ENCODE peak calls at places on chromosomes 16 and 17, in nine cellular contexts. C is neural crest cell, S is stomach, V is GOT3, U is fibroblast of the aortic adventitia, I is OCI-LY7, N is activated T-cell treated with anti-CD3 and anti-CD28 coated beads for 1 hour, Y is heart right ventricle, R is cardiac fibroblast. O is an unnamed sample.

GRCh38 chr17:7846063-7846735 is 8.7 kb upstream of the TMEM88 start:
- DNase-seq in N (no peak), C (no peak), I (no peak), S (no peak), R (no peak), V (no peak), Y (no peak), U (no peak), O (no peak)

GRCh38 chr17:50863221-50863843 is 2.8 kb downstream of the TOB1 start:
- DNase-seq in N (no peak), V (no peak), Y (no peak), I (peak), C (peak), U (peak), S (peak), R (peak), O (peak)

GRCh38 chr17:2837147-2837561 is 40.9 kb downstream of the RAP1GAP2 start:
- DNase-seq in Y (no peak), V (no peak), U (no peak), I (peak), R (no peak), N (no peak), S (no peak), C (no peak), O (no peak)

GRCh38 chr16:49516382-49517036 is 142.9 kb downstream of the C16orf78 start:
- DNase-seq in R (no peak), S (no peak), C (no peak), V (no peak), Y (no peak), N (no peak), I (no peak), U (no peak), O (no peak)

GRCh38 chr17:59469786-59470485 is 95.5 kb upstream of the DHX40 start:
- DNase-seq in C (no peak), V (no peak), U (no peak), N (no peak), Y (no peak), I (no peak), S (no peak), R (no peak), O (no peak)

GRCh38 chr16:49594706-49595534 is 221.3 kb downstream of the C16orf78 start:
- DNase-seq in R (no peak), I (no peak), C (no peak), V (no peak), Y (no peak), U (no peak), N (no peak), S (peak), O (no peak)

GRCh38 chr17:40121191-40121885 is 433 bp upstream of the MSL1 start:
- DNase-seq in I (peak), V (no peak), R (peak), S (no peak), Y (peak), N (no peak), U (peak), C (peak), O (no peak)

GRCh38 chr17:18229771-18230170 is 4.3 kb downstream of the LLGL1 start:
- DNase-seq in Y (no peak), S (no peak), N (no peak), V (no peak), I (no peak), C (no peak), R (no peak), U (no peak), O (no peak)

GRCh38 chr16:1466968-1467521 is 7.8 kb downstream of the CLCN7 start:
- DNase-seq in I (no peak), Y (no peak), S (no peak), R (no peak), V (no peak), C (no peak), U (no peak), N (no peak), O (no peak)

GRCh38 chr17:39672522-39673334 is 4.5 kb downstream of the PNMT start:
- DNase-seq in I (no peak), R (no peak), U (no peak), Y (no peak), V (no peak), C (no peak), S (no peak), N (no peak), O (no peak)

GRCh38 chr16:11742041-11742535 is 569 bp downstream of the TXNDC11 start:
- DNase-seq in C (peak), N (peak), S (peak), V (no peak), R (no peak), Y (peak), I (peak), U (no peak), O (peak)

GRCh38 chr17:82334622-82335394 is 1.2 kb upstream of the SECTM1 start:
- DNase-seq in V (no peak), I (peak), N (no peak), Y (no peak), C (no peak), U (peak), R (peak), S (no peak), O (no peak)

GRCh38 chr17:69723741-69724140 is 309.2 kb downstream of the MAP2K6 start:
- DNase-seq in N (no peak), I (no peak), S (no peak), V (no peak), R (no peak), C (no peak), U (no peak), Y (no peak), O (no peak)

GRCh38 chr17:81420769-81421462 is 25.7 kb downstream of the BAHCC1 start:
- DNase-seq in V (no peak), S (peak), I (no peak), N (no peak), R (peak), C (no peak), Y (peak), U (peak), O (no peak)